ENCODE peak calls at places on chromosomes 2 and 18, in four cellular contexts. R is CD4-positive, CD25-positive, alpha-beta regulatory T cell; J is cardiac muscle cell; L is CD4-positive, alpha-beta T cell. G is an unnamed sample.

GRCh38 chr18:32093523-32093922 is 1.8 kb downstream of the RNF138 start:
- DNase-seq in R (no peak), J (no peak), L (no peak), G (no peak)

GRCh38 chr2:62452701-62453449 is 53.1 kb downstream of the TMEM17 start:
- DNase-seq in R (no peak), J (no peak), L (no peak), G (peak)

GRCh38 chr18:2716394-2717326 is 61.1 kb downstream of the SMCHD1 start:
- DNase-seq in R (no peak), J (no peak), L (no peak), G (no peak)

GRCh38 chr2:238183846-238184245 is 19.6 kb downstream of the ILKAP start:
- DNase-seq in R (no peak), J (no peak), L (no peak), G (no peak)

GRCh38 chr2:109410021-109410815 is 203.5 kb downstream of the SEPTIN10 start:
- DNase-seq in R (no peak), J (peak), L (no peak), G (no peak)

GRCh38 chr2:221337957-221338685 is 234.0 kb downstream of the EPHA4 start:
- DNase-seq in R (no peak), J (no peak), L (no peak), G (no peak)

GRCh38 chr18:78753240-78753639 is 226.4 kb upstream of the SALL3 start:
- DNase-seq in R (no peak), J (no peak), L (no peak), G (no peak)

GRCh38 chr2:85935170-85935745 is 46.5 kb upstream of the ST3GAL5 start:
- DNase-seq in R (no peak), J (no peak), L (no peak), G (no peak)

GRCh38 chr2:74715071-74715791 is 61.2 kb downstream of the SEMA4F start:
- DNase-seq in R (peak), J (peak), L (peak), G (peak)

DNA sequence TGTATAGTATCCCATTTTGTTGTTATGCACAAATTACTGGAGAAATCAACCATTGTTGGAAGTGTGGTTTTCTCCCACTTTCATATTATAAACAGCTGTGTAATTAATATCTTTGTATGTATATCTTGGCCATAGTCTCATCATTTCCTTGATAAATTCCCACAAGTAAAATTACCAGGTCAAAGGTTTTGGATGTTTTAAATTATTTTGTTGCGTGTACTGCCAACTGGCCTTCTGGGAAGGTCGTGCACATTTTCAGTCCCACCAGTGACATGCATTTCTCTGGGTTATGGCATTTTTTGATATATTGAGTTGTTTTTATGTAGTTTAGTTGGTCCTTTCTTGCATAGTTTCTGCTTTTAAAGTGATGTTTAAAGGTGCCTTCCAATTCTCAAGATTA is 41.5 kb downstream of the TSHZ1 start:
- DNase-seq in R (no peak), J (no peak), L (no peak), G (no peak)
- H3K27ac ChIP-seq in R (no peak), J (no peak), L (no peak), G (no peak)

GRCh38 chr18:6054443-6054842 is 159.1 kb upstream of the TMEM200C start:
- DNase-seq in R (no peak), J (peak), L (no peak), G (no peak)

GRCh38 chr18:6052449-6052913 is 157.2 kb upstream of the TMEM200C start:
- DNase-seq in R (no peak), J (no peak), L (no peak), G (no peak)

GRCh38 chr18:6057604-6058003 is 162.3 kb upstream of the TMEM200C start:
- DNase-seq in R (no peak), J (no peak), L (no peak), G (no peak)

GRCh38 chr18:6056171-6056932 is 161.0 kb upstream of the TMEM200C start:
- DNase-seq in R (no peak), J (peak), L (no peak), G (no peak)

DNA sequence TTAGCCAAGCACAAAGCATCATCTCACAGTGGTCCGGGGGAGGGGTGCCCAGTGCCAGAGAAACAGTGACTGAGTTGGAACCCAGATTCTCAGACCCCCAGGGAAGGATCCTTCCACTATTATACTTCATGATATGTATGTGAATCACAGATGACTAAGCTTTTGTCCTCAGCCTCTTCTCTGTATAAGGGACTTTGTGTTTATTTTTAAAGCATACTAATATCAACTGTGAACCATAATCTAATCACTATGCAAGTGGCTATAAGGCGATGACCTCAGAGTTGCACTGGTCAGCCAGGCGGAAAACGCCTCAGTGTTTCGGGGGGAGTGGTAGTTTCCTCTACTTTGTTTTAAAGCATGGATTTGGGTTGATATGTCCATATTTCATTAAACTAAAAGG is 160.4 kb upstream of the TMEM200C start:
- DNase-seq in R (no peak), J (no peak), L (no peak), G (no peak)
- H3K27ac ChIP-seq in R (no peak), J (peak), L (no peak), G (peak)

GRCh38 chr2:236571161-236571560 is 1.5 kb downstream of the ACKR3 start:
- DNase-seq in R (no peak), J (no peak), L (no peak), G (no peak)

GRCh38 chr2:236568922-236569592 is 568 bp upstream of the ACKR3 start:
- DNase-seq in R (no peak), J (no peak), L (no peak), G (no peak)

GRCh38 chr2:236570081-236570979 is 705 bp downstream of the ACKR3 start:
- DNase-seq in R (no peak), J (no peak), L (no peak), G (no peak)

GRCh38 chr2:236568068-236568921 is 1.3 kb upstream of the ACKR3 start:
- DNase-seq in R (no peak), J (peak), L (no peak), G (no peak)

DNA sequence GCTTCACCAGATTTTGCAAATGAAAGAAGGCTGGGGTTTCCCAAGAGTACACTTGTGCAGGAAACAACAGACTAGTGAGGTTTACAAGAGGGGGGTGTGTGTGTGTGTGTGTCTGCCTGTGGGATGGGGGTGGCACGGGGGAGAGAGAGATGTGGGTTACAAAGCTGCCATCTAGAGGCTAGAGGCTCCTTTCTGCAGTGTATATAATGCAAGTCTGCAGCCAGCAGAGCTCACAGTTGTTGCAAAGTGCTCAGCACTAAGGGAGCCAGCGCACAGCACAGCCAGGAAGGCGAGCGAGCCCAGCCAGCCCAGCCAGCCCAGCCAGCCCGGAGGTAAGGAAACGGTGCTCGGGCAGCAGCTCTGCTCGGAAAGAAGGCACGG is at the start of gene ACKR3:
- DNase-seq in R (peak), J (peak), L (peak), G (peak)
- H3K27ac ChIP-seq in R (peak), J (peak), L (no peak), G (no peak)

GRCh38 chr2:241947876-241948275 is 78.3 kb downstream of the RTP5 start:
- DNase-seq in R (no peak), J (no peak), L (no peak), G (no peak)

GRCh38 chr2:241949736-241950412 is 80.3 kb downstream of the RTP5 start:
- DNase-seq in R (no peak), J (no peak), L (no peak), G (no peak)

GRCh38 chr2:241948299-241948897 is 78.9 kb downstream of the RTP5 start:
- DNase-seq in R (no peak), J (no peak), L (no peak), G (no peak)

GRCh38 chr2:241950413-241950863 is 80.9 kb downstream of the RTP5 start:
- DNase-seq in R (no peak), J (no peak), L (no peak), G (no peak)

DNA sequence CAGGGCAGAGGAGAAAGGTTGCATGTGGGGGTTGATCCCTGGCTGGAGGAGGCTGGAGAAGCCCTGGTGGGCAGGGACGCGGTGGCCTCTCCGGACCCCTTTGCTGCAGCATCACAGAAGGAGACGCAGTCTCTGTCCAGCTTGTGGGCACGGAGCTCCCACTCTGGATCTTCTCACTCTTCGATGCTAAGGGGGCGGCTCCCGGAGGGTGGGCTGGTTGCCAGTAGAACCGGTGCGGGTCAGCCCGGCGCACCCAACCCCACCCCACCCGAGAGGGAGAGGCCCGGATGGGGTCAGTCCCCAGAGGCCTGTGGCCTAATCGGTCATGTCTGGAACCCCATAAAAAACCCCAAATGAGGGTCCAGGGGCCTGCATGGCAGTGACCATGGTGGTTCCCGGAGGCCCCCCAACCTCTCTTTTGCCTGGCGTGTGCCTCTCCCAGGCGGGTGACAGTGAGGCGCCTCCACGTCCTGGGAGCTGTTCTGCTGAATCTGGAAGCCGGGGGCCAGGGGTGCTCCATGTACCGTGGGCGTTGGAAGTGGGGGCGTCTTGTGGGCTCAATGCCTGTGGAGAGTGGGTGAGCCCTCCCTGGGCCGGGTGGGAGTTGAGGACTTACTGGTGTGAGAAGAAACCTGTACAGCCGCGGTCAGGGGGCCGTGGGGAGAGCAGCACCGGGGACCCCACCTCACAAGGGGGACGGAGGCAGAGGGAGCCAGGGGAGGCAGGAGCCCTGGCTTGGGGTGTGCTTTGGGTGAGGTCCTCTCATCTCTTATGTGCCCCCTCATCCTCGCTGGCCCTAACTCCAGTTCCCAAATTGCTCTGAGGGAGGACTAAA is 79.6 kb downstream of the RTP5 start:
- DNase-seq in R (no peak), J (no peak), L (no peak), G (no peak)
- H3K27ac ChIP-seq in R (no peak), J (no peak), L (no peak), G (no peak)

DNA sequence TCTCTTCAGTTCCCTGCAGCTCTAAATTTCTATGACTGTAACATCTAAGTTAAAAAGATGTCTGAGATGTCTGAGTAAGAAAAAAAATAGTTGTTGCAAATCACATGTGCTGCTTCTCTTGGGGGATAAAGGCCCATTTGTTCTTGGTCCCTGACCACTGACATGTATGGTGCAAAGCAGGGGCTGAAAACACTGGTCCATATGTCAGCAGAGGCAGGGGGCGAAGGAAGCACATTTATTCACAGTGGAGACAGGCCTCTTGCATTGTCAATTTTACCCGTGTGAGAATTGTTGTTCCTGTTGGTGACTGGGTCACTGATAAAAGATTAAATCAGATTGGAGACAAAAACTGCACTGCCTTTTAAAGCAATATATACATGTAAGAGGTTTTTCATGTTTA is 38.7 kb downstream of the PRKCE start:
- DNase-seq in R (no peak), J (no peak), L (no peak), G (no peak)
- H3K27ac ChIP-seq in R (no peak), J (no peak), L (no peak), G (no peak)